ENCODE peak calls at places on chromosomes 4 and X, in six cellular contexts. Y, P, U, K, X and J are unnamed samples.

GRCh38 chrX:2848806-2849420 is 20.2 kb downstream of the GYG2 start:
- DNase-seq in Y (peak; percentile 68), P (no peak), U (no peak), K (no peak), X (no peak), J (no peak)

GRCh38 chrX:70331161-70331560 is 41.3 kb downstream of the KIF4A start:
- DNase-seq in Y (no peak), P (no peak), U (no peak), K (no peak), X (no peak), J (no peak)

GRCh38 chr4:121330180-121330665 is 50.6 kb downstream of the QRFPR start:
- DNase-seq in Y (no peak), P (no peak), U (no peak), K (no peak), X (no peak), J (no peak)

GRCh38 chr4:171813195-171813955 is at the start of gene GALNTL6:
- DNase-seq in Y (peak; percentile 53), P (peak; percentile 55), U (no peak), K (no peak), X (no peak), J (no peak)

GRCh38 chrX:129655547-129656248 is 942 bp upstream of the APLN start:
- DNase-seq in Y (peak; percentile 67), P (peak; percentile 32), U (no peak), K (no peak), X (no peak), J (no peak)

GRCh38 chr4:8703401-8703696 is 110.8 kb downstream of the CPZ start:
- DNase-seq in Y (no peak), P (no peak), U (no peak), K (no peak), X (peak; percentile 24), J (no peak)

GRCh38 chrX:120512627-120513026 is 43.5 kb upstream of the LAMP2 start:
- DNase-seq in Y (no peak), P (no peak), U (no peak), K (peak; percentile 26), X (no peak), J (no peak)

GRCh38 chrX:27964432-27964831 is 16.8 kb downstream of the DCAF8L1 start:
- DNase-seq in Y (no peak), P (no peak), U (no peak), K (peak; percentile 27), X (no peak), J (no peak)

GRCh38 chrX:57821703-57822375 is 88.4 kb downstream of the ZXDA start:
- DNase-seq in Y (peak; percentile 51), P (peak; percentile 54), U (peak; percentile 0), K (peak; percentile 36), X (no peak), J (peak; percentile 0)

GRCh38 chr4:118173956-118174355 is 139.7 kb downstream of the NDST3 start:
- DNase-seq in Y (no peak), P (no peak), U (no peak), K (no peak), X (no peak), J (no peak)

GRCh38 chr4:71231073-71231752 is 107.6 kb upstream of the SLC4A4 start:
- DNase-seq in Y (no peak), P (peak; percentile 17), U (peak; percentile 51), K (peak; percentile 90), X (no peak), J (peak; percentile 42)

GRCh38 chr4:168636506-168637176 is 139.8 kb downstream of the PALLD start:
- DNase-seq in Y (no peak), P (no peak), U (no peak), K (no peak), X (no peak), J (no peak)

GRCh38 chr4:2806392-2807355 is 13.8 kb downstream of the SH3BP2 start:
- DNase-seq in Y (no peak), P (no peak), U (peak; percentile 36), K (peak; percentile 79), X (no peak), J (no peak)

GRCh38 chrX:38798956-38799355 is 2.3 kb upstream of the MID1IP1 start:
- DNase-seq in Y (no peak), P (no peak), U (no peak), K (no peak), X (no peak), J (no peak)

GRCh38 chrX:126855839-126856238 is 36.3 kb downstream of the PRR32 start:
- DNase-seq in Y (no peak), P (no peak), U (no peak), K (no peak), X (no peak), J (no peak)

GRCh38 chrX:46637937-46638336 is 64.4 kb downstream of the CHST7 start:
- DNase-seq in Y (peak; percentile 51), P (no peak), U (no peak), K (no peak), X (no peak), J (no peak)

GRCh38 chr4:64784125-64784524 is 374.9 kb upstream of the TECRL start:
- DNase-seq in Y (peak; percentile 41), P (no peak), U (no peak), K (no peak), X (no peak), J (no peak)

GRCh38 chr4:3294401-3295241 is 1.8 kb downstream of the RGS12 start:
- DNase-seq in Y (no peak), P (no peak), U (no peak), K (no peak), X (peak; percentile 51), J (no peak)

GRCh38 chr4:122139139-122139538 is 13.0 kb upstream of the BLTP1 start:
- DNase-seq in Y (no peak), P (no peak), U (no peak), K (no peak), X (no peak), J (no peak)

GRCh38 chr4:112848931-112849330 is 200.5 kb upstream of the ANK2 start:
- DNase-seq in Y (no peak), P (no peak), U (no peak), K (no peak), X (no peak), J (peak; percentile 39)

GRCh38 chr4:110854021-110854678 is 231.3 kb upstream of the PITX2 start:
- DNase-seq in Y (peak; percentile 42), P (no peak), U (no peak), K (peak; percentile 71), X (no peak), J (no peak)

GRCh38 chrX:40094041-40094899 is 3.5 kb downstream of the BCOR start:
- DNase-seq in Y (peak; percentile 81), P (peak; percentile 89), U (no peak), K (peak; percentile 61), X (no peak), J (peak; percentile 16)

GRCh38 chr4:8115203-8115520 is 43.5 kb downstream of the ABLIM2 start:
- DNase-seq in Y (no peak), P (no peak), U (no peak), K (no peak), X (no peak), J (no peak)

GRCh38 chrX:3346436-3347329 is at the start of gene MXRA5:
- DNase-seq in Y (peak; percentile 69), P (peak; percentile 74), U (no peak), K (no peak), X (no peak), J (no peak)

GRCh38 chr4:40309250-40309774 is 25.8 kb upstream of the CHRNA9 start:
- DNase-seq in Y (peak; percentile 96), P (peak; percentile 93), U (no peak), K (peak; percentile 94), X (peak; percentile 92), J (no peak)

GRCh38 chrX:49915352-49916222 is 6.8 kb upstream of the CLCN5 start:
- DNase-seq in Y (peak; percentile 51), P (peak; percentile 61), U (peak; percentile 6), K (peak; percentile 56), X (no peak), J (peak; percentile 1)

GRCh38 chrX:129980043-129980442 is 2.4 kb upstream of the BCORL1 start:
- DNase-seq in Y (no peak), P (peak; percentile 48), U (peak; percentile 2), K (peak; percentile 34), X (no peak), J (no peak)

GRCh38 chr4:1727117-1728031 is 6.1 kb downstream of the TACC3 start:
- DNase-seq in Y (no peak), P (no peak), U (no peak), K (peak; percentile 53), X (no peak), J (no peak)

GRCh38 chr4:54229631-54230478 is 762 bp downstream of the PDGFRA start:
- DNase-seq in Y (peak; percentile 64), P (peak; percentile 61), U (no peak), K (no peak), X (no peak), J (no peak)
- H3K27ac ChIP-seq in Y (no peak overlapping the region), P (no peak overlapping the region), U (no peak overlapping the region), K (peak overlapping the region; percentile 44), X (peak overlapping the region; percentile 86), J (no peak overlapping the region)

DNA sequence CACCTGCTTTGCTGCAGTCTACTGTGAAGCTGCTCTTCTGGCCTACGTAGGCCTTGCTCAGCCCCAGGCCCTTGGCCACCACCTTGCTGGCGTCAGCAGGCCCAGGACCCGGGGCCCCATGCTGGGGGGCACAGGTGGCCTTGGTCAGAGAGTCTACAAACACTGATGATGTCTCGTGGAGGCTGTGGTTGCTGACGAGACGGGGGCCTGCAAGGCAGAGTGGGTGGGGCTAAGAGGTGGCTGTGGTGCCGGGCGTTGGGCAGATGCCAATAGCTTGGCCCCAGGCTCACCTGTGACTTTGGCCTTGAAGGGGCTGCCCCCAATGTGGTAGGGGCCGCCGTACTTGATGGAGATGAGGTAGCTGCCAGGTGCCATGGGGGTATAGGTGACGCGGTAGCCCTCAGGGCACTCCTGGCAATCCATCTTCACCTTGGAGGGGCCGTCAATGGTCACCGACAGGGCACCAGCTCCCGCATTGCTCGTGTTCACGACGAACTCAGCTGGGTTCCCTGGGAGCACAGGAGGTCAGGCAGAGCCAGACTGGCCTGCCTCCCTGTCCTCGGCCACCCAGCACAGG is 25.0 kb downstream of the FLNA start:
- DNase-seq in Y (no peak), P (no peak), U (no peak), K (no peak), X (no peak), J (no peak)
- H3K27ac ChIP-seq in Y (no peak overlapping the region), P (no peak overlapping the region), U (no peak overlapping the region), K (no peak overlapping the region), X (no peak overlapping the region), J (no peak overlapping the region)

DNA sequence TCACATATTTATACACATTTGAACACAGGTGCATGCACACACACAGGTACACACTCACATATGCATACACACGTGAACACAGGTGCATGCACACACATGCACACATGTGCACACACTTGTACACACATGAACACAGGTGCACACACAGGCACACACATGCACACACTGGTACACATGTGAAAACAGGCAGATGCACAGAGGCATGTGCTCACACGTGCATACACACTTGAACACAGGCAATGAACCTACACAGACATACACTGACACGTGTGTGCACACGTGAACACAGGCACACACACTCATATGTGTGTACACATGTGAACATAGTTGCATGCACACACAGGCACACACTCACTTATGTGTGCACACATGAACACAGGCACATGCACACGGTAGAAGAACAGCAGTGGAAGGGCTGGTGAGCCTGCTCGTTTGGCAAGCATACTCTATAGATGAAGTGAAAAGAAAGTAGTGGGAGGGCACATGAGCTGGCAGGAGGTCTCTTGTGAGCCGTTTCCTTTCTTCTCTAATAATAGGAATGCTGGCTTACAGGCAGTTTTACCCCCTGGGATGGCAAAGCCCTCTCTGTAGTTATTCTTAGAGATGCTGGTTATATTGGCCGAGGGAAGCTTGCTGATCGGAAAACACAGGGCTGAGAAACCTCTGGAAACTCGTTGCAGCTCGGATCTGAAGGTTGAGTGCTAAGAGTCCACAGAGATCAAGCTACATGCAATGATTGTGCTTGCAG is 279.6 kb upstream of the CLNK start:
- DNase-seq in Y (no peak), P (peak; percentile 67), U (no peak), K (no peak), X (no peak), J (no peak)
- H3K27ac ChIP-seq in Y (no peak overlapping the region), P (peak overlapping the region; percentile 77), U (no peak overlapping the region), K (no peak overlapping the region), X (no peak overlapping the region), J (no peak overlapping the region)

GRCh38 chr4:170090667-170091052 is 904 bp upstream of the AADAT start:
- DNase-seq in Y (peak; percentile 82), P (no peak), U (no peak), K (no peak), X (no peak), J (no peak)
- H3K27ac ChIP-seq in Y (peak overlapping the region; percentile 8), P (no peak overlapping the region), U (no peak overlapping the region), K (no peak overlapping the region), X (no peak overlapping the region), J (no peak overlapping the region)